ENCODE peak calls at places on chromosomes 5 and 9, in four cellular contexts. U is NB4, Y is tibial nerve, P is lower leg skin. Q is an unnamed sample.
A peak's percentile ranks its signal among the peaks of the same experiment; 100 is the strongest.

GRCh38 chr9:110050925-110051355 is 157.0 kb downstream of the C9orf152 start:
- DNase-seq in P (peak; percentile 77), Y (peak; percentile 64), U (peak; percentile 79), Q (no peak)

GRCh38 chr5:1127991-1128785 is 16.3 kb upstream of the SLC12A7 start:
- DNase-seq in Y (no peak), P (no peak), U (no peak), Q (no peak)

GRCh38 chr9:4750021-4750673 is 9.1 kb upstream of the AK3 start:
- DNase-seq in U (peak; percentile 77), P (no peak), Y (peak; percentile 54), Q (no peak)

GRCh38 chr5:117568622-117569021 is 994.0 kb upstream of the SEMA6A start:
- DNase-seq in P (no peak), Y (no peak), U (no peak), Q (no peak)

GRCh38 chr9:21677834-21678233 is 124.6 kb upstream of the MTAP start:
- DNase-seq in Y (no peak), P (no peak), U (no peak), Q (no peak)

GRCh38 chr9:38180631-38181030 is 111.6 kb upstream of the SHB start:
- DNase-seq in U (no peak), P (no peak), Y (no peak), Q (no peak)

GRCh38 chr5:161340012-161340411 is 206.5 kb downstream of the GABRB2 start:
- DNase-seq in Y (no peak), U (no peak), P (no peak), Q (no peak)

GRCh38 chr9:18067553-18068120 is 406.3 kb upstream of the ADAMTSL1 start:
- DNase-seq in U (no peak), Y (no peak), P (no peak), Q (no peak)

GRCh38 chr9:126915281-126915816 is 767 bp downstream of the RALGPS1 start:
- DNase-seq in Y (no peak), U (peak; percentile 6), P (no peak), Q (peak; percentile 87)

GRCh38 chr9:117718085-117718484 is 13.9 kb downstream of the TLR4 start:
- DNase-seq in Y (peak; percentile 28), U (peak; percentile 94), P (peak; percentile 43), Q (peak; percentile 31)

GRCh38 chr5:142011572-142012185 is 1.1 kb downstream of the GNPDA1 start:
- DNase-seq in P (no peak), Y (no peak), U (no peak), Q (no peak)

GRCh38 chr5:54162184-54162583 is 148.2 kb downstream of the ARL15 start:
- DNase-seq in Y (no peak), P (no peak), U (no peak), Q (no peak)

GRCh38 chr9:8816361-8816760 is 1016.8 kb upstream of the DMAC1 start:
- DNase-seq in P (no peak), Y (no peak), U (no peak), Q (no peak)

GRCh38 chr9:116935149-116935897 is 248.2 kb downstream of the TRIM32 start:
- DNase-seq in P (no peak), U (no peak), Y (no peak), Q (no peak)

GRCh38 chr9:92963831-92964606 is 16.7 kb downstream of the FGD3 start:
- DNase-seq in Y (peak; percentile 25), U (peak; percentile 91), P (no peak), Q (no peak)

GRCh38 chr9:92931606-92932005 is 15.7 kb upstream of the FGD3 start:
- DNase-seq in P (no peak), U (no peak), Y (no peak), Q (no peak)

GRCh38 chr5:173191561-173191960 is 43.4 kb downstream of the NKX2-5 start:
- DNase-seq in U (no peak), P (no peak), Y (no peak), Q (no peak)

GRCh38 chr5:62645223-62645622 is 66.6 kb downstream of the LRRC70 start:
- DNase-seq in Y (no peak), P (no peak), U (no peak), Q (no peak)

GRCh38 chr9:3736186-3736585 is 210.4 kb upstream of the RFX3 start:
- DNase-seq in Y (no peak), U (peak; percentile 98), P (no peak), Q (no peak)

GRCh38 chr5:142587354-142587965 is 98.4 kb downstream of the FGF1 start:
- DNase-seq in Y (peak; percentile 35), U (peak; percentile 61), P (no peak), Q (no peak)

GRCh38 chr5:55712023-55712859 is at the start of gene SLC38A9:
- DNase-seq in Y (peak; percentile 90), P (peak; percentile 94), U (peak; percentile 95), Q (peak; percentile 98)
- TF ChIP-seq POLR2A in Y (no peak), P (no peak), U (peak; percentile 87), Q (peak; percentile 40)

GRCh38 chr9:83622814-83623633 is at the start of gene IDNK:
- DNase-seq in P (peak; percentile 51), Y (peak; percentile 45), U (peak; percentile 67), Q (peak; percentile 87)
- TF ChIP-seq POLR2A in P (no peak), Y (peak; percentile 37), U (peak; percentile 48), Q (peak; percentile 62)

DNA sequence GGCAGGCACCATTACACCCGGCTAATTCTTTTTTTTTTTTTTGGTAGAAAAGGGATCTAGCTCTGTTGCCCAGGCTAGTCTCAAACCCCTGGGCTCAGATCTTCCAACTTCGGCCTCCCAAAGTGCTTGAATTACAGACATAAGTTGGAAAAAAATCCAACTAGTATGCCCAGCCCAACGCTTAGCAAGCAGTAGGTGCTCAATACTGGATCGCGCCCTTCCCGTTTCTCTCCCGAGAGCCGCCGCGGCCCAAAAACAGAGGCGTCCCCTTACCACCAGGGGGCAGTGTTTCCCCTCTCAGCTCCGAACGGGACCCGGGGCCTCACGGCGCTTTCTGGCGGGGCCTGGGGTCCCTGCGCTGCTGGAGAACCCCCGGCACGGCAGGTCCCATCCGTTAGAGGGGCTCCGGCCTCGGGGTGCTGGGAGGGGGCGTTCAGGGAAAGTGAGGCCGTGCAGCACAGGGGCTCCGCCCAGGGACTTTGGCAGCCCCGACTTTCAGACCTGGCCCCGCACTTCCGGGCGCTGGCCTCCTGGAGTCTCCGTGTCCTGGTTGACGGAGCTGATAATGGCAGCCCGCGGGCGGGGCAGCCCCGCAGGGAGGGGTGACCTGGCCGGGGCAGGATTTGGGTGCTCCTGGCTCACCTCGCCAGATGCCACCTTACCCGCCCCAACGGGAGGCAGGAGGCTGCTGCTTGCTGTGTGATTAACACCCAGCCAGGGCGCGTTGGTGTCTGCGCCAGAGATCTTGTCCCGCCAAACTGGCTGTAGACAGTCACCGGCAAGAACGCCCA is 15.2 kb downstream of the PTGES start:
- DNase-seq in Y (peak; percentile 91), U (peak; percentile 78), P (peak; percentile 86), Q (peak; percentile 90)
- TF ChIP-seq POLR2A in Y (no peak), U (no peak), P (no peak), Q (no peak)

DNA sequence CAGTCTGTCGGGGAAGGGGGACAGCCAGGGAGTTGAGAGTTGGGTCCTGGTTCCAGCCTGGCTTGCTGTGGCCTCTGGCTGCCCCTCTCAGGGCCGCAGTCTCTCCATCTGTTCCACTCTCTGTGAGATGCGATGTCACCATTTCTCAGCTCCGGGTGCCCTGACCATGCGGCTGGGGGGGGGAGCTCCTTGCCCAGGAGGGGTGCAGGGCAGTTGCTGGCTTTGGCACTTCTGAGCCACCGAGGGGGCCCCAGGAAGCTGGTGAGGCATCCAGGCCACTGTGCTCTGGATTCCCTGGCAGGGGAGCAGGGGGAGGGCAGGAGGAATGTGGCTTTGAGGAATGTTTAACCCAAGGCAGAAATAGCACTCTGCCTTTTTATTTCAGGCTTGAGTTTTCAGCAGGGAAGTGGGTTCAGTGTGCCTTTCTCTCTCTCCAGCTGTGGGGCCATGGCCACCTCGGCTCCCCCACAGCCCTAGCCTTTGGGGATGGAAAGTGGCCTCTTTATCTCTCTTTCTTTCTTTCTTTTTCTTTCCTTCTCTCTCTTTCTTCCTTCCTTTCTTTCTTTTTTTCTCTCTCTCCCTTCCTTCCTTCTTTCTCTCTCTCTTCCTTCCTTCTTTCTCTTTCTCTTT is 11.0 kb downstream of the NCS1 start:
- DNase-seq in U (no peak), P (no peak), Y (no peak), Q (no peak)
- TF ChIP-seq POLR2A in U (no peak), P (no peak), Y (no peak), Q (no peak)

DNA sequence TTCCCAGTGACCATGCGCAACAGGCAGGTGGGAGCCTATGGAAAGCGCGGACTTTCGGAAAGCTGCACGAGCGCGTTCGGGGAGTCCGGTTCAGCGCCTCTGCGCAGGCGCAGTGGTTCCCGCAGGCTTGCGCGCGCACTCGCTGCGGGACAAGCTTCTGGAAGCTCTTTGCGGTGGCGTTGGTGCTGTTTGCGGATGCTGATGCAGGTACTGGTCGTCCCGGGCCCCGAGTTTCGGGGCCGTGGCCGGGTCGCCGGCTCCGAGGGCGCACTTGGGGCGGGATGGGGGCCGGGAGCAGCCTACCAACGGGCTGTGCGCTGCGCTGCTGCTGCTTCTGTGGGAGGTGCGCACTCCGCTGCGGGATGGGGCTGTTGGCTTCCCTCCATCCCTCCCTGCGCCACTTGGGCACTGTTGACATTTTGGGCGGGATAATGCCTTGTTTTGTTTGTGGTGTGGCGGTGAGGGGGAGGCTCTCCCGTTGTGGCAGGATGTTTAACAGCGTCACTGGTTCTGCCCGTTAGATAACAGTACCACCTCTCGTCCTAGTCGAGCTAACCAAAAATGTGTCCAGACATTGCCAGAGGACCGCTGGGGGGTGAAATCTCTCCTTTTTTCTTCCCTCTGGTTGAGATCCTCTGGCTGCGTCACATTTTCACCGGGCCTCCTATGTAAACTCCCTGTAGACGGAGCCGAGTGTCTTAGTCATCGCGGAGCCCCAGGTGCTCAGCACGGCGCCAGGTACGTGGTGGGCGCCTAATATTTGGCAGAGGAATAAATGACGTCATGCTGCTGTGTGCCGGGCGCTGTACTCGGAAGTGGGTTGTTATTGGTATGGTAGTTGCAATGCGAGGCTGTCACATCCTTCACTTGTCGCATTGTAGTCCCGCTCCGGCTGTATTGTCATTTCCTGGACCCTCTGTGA is at the start of gene ZNF483:
- DNase-seq in Y (peak; percentile 42), P (peak; percentile 31), U (no peak), Q (peak; percentile 73)
- TF ChIP-seq POLR2A in Y (peak; percentile 21), P (no peak), U (no peak), Q (no peak)

GRCh38 chr9:122159026-122159924 is at the start of the genes MORN5 and NDUFA8:
- DNase-seq in Y (peak; percentile 94), U (peak; percentile 94), P (peak; percentile 94), Q (peak; percentile 97)
- TF ChIP-seq POLR2A in Y (peak; percentile 61), U (peak; percentile 86), P (peak; percentile 33), Q (peak; percentile 69)

Q was measured in Peyer's patch.